ENCODE peak calls at places on chromosome 2, in nine cellular contexts. E is OCI-LY7; Y is Peyer's patch; Q is NCI-H1436 treated with DMSO at 0.1 percent for 48 hours; Z is activated CD8-positive, alpha-beta memory T cell treated with anti-CD3 and anti-CD28 coated beads for 4 hours; K is keratinocyte; V is stimulated activated CD4-positive, alpha-beta T cell treated with anti-CD3 and anti-CD28 coated beads, Interleukin-4, amount 100 ng/mL, for 48 hours; U is nephron progenitor cell; I is activated T-cell treated with anti-CD3 and anti-CD28 coated beads, Interleukin-2, amount 50 U/mL, for 72 hours. B is an unnamed sample.

GRCh38 chr2:9813312-9814128 is 29.8 kb upstream of the TAF1B start:
- DNase-seq in E (peak; percentile 70), Y (peak; percentile 50), Q (no peak), Z (peak; percentile 28), K (no peak), V (peak; percentile 65), U (peak; percentile 87), I (peak; percentile 71), B (peak; percentile 70)

GRCh38 chr2:43136862-43137261 is 89.5 kb downstream of the ZFP36L2 start:
- DNase-seq in E (peak; percentile 74), Y (peak; percentile 87), Q (no peak), Z (peak; percentile 80), K (no peak), V (peak; percentile 59), U (no peak), I (peak; percentile 86), B (no peak)

GRCh38 chr2:47842846-47843245 is 59.9 kb downstream of the MSH6 start:
- DNase-seq in E (peak; percentile 16), Y (no peak), Q (no peak), Z (no peak), K (no peak), V (no peak), U (no peak), I (no peak), B (no peak)

GRCh38 chr2:159891917-159892691 is 94.1 kb upstream of the CD302 start:
- DNase-seq in E (no peak), Y (no peak), Q (no peak), Z (no peak), K (peak; percentile 42), V (no peak), U (no peak), I (no peak), B (no peak)

GRCh38 chr2:64601785-64602391 is 51.8 kb downstream of the SERTAD2 start:
- DNase-seq in E (no peak), Y (no peak), Q (no peak), Z (no peak), K (no peak), V (no peak), U (no peak), I (no peak), B (no peak)

GRCh38 chr2:171965238-171965637 is 34.5 kb upstream of the METAP1D start:
- DNase-seq in E (no peak), Y (no peak), Q (no peak), Z (no peak), K (no peak), V (no peak), U (no peak), I (no peak), B (no peak)

GRCh38 chr2:84942964-84943421 is 28.0 kb upstream of the KCMF1 start:
- DNase-seq in E (peak; percentile 49), Y (no peak), Q (no peak), Z (no peak), K (no peak), V (no peak), U (no peak), I (no peak), B (no peak)

GRCh38 chr2:135762530-135762929 is 20.9 kb downstream of the UBXN4 start:
- DNase-seq in E (no peak), Y (no peak), Q (no peak), Z (no peak), K (no peak), V (no peak), U (no peak), I (no peak), B (no peak)

GRCh38 chr2:101540518-101540917 is 65.6 kb upstream of the RFX8 start:
- DNase-seq in E (no peak), Y (no peak), Q (no peak), Z (no peak), K (no peak), V (no peak), U (no peak), I (no peak), B (no peak)

GRCh38 chr2:21165350-21165749 is 41.6 kb downstream of the TDRD15 start:
- DNase-seq in E (peak; percentile 2), Y (no peak), Q (no peak), Z (no peak), K (no peak), V (no peak), U (no peak), I (no peak), B (no peak)

GRCh38 chr2:8544168-8544785 is 137.6 kb upstream of the ID2 start:
- DNase-seq in E (no peak), Y (no peak), Q (no peak), Z (no peak), K (no peak), V (no peak), U (no peak), I (peak; percentile 23), B (no peak)

GRCh38 chr2:173033080-173033479 is 42.6 kb upstream of the MAP3K20 start:
- DNase-seq in E (no peak), Y (no peak), Q (no peak), Z (no peak), K (no peak), V (no peak), U (no peak), I (no peak), B (no peak)

B was measured in progenitor cell of endocrine pancreas.